ENCODE peak calls at places on chromosomes 16 and 17, in ten cellular contexts. F is stimulated activated CD8-positive, alpha-beta memory T cell treated with anti-CD3 and anti-CD28 coated beads, Interleukin-15, amount 100 ng/mL, for 4 hours; O is fibroblast of mammary gland; X is cardiac fibroblast; B is IMR-90; N is AML-193; Q is skeletal muscle cell; G is kidney tubule cell; H is NCI-H1417; Z is GM04504. K is an unnamed sample.

GRCh38 chr17:57295526-57296023 is 39.3 kb downstream of the MSI2 start:
- DNase-seq in H (peak; percentile 81), Q (peak; percentile 41), N (no peak), B (peak; percentile 71), X (no peak), G (no peak), F (no peak), Z (no peak), O (no peak), K (no peak)

GRCh38 chr16:24748242-24748641 is 18.8 kb downstream of the TNRC6A start:
- DNase-seq in B (peak; percentile 97), H (no peak), G (peak; percentile 88), N (peak; percentile 81), F (no peak), O (peak; percentile 97), X (peak; percentile 88), Q (peak; percentile 83), Z (peak; percentile 87), K (peak; percentile 43)

GRCh38 chr16:87828071-87828971 is 41.0 kb downstream of the SLC7A5 start:
- DNase-seq in O (no peak), G (no peak), X (no peak), H (peak; percentile 73), B (no peak), N (no peak), F (no peak), Q (no peak), Z (no peak), K (no peak)

GRCh38 chr16:47460755-47461597 is at the start of the genes ITFG1 and PHKB:
- DNase-seq in N (peak; percentile 85), G (peak; percentile 95), Q (peak; percentile 73), B (peak; percentile 90), O (peak; percentile 89), F (peak; percentile 91), H (peak; percentile 94), Z (peak; percentile 82), X (peak; percentile 94), K (peak; percentile 90)

GRCh38 chr17:82767041-82767754 is 15.3 kb downstream of the TBCD start:
- DNase-seq in X (peak; percentile 62), F (no peak), B (peak; percentile 38), G (peak; percentile 39), Q (no peak), Z (no peak), H (no peak), N (peak; percentile 71), O (peak; percentile 55), K (peak; percentile 86)

GRCh38 chr16:85202631-85203461 is 90.6 kb upstream of the CIBAR2 start:
- DNase-seq in B (peak; percentile 96), F (no peak), X (peak; percentile 96), Z (peak; percentile 85), H (peak; percentile 2), Q (peak; percentile 82), N (no peak), G (no peak), O (peak; percentile 95), K (peak; percentile 48)

GRCh38 chr17:82302991-82303943 is 14.1 kb downstream of the CD7 start:
- DNase-seq in N (no peak), B (no peak), F (no peak), H (no peak), Z (no peak), G (no peak), Q (no peak), X (no peak), O (no peak), K (no peak)

GRCh38 chr16:25481636-25482035 is 210.1 kb upstream of the HS3ST4 start:
- DNase-seq in H (no peak), O (no peak), Z (no peak), B (no peak), G (peak; percentile 51), X (no peak), F (no peak), Q (no peak), N (no peak), K (no peak)

GRCh38 chr16:63466-63865 is 9.0 kb downstream of the RHBDF1 start:
- DNase-seq in B (no peak), O (no peak), H (no peak), Q (no peak), N (no peak), F (no peak), G (no peak), Z (no peak), X (no peak), K (no peak)

GRCh38 chr17:1882836-1883235 is 53.0 kb downstream of the RPA1 start:
- DNase-seq in F (no peak), H (peak; percentile 53), G (peak; percentile 35), O (peak; percentile 52), Z (no peak), N (no peak), B (peak; percentile 24), X (peak; percentile 53), Q (no peak), K (peak; percentile 40)

GRCh38 chr16:6835941-6836340 is 496.7 kb upstream of the RBFOX1 start:
- DNase-seq in G (peak; percentile 79), X (no peak), O (no peak), F (no peak), Q (no peak), H (no peak), N (no peak), Z (no peak), B (no peak), K (no peak)

GRCh38 chr17:53490447-53490968 is 332.2 kb upstream of the KIF2B start:
- DNase-seq in X (no peak), G (no peak), B (no peak), F (no peak), Q (no peak), Z (no peak), O (no peak), H (no peak), N (no peak), K (no peak)

GRCh38 chr16:12436201-12436657 is 367.5 kb downstream of the CPPED1 start:
- DNase-seq in N (no peak), B (no peak), H (peak; percentile 81), X (no peak), F (no peak), O (no peak), Z (no peak), Q (no peak), G (no peak), K (no peak)

GRCh38 chr16:85989376-85989775 is 90.4 kb downstream of the IRF8 start:
- DNase-seq in G (no peak), B (no peak), H (no peak), X (no peak), F (no peak), N (no peak), Z (no peak), Q (no peak), O (no peak), K (no peak)

GRCh38 chr16:1002399-1003161 is 21.0 kb downstream of the SOX8 start:
- DNase-seq in N (no peak), Z (peak; percentile 37), O (peak; percentile 90), B (peak; percentile 81), F (peak; percentile 60), G (peak; percentile 88), Q (peak; percentile 41), H (no peak), X (peak; percentile 84), K (peak; percentile 82)

GRCh38 chr17:46136820-46137219 is 56.4 kb downstream of the KANSL1 start:
- DNase-seq in X (no peak), G (no peak), Q (no peak), B (no peak), N (no peak), Z (peak; percentile 12), F (no peak), H (no peak), O (peak; percentile 30), K (no peak)

GRCh38 chr16:55568151-55568693 is 1.7 kb downstream of the CAPNS2 start:
- DNase-seq in Q (no peak), O (no peak), H (no peak), Z (no peak), N (no peak), B (no peak), X (no peak), F (no peak), G (no peak), K (no peak)

GRCh38 chr16:59635674-59636073 is 901.6 kb upstream of the GOT2 start:
- DNase-seq in X (no peak), Z (no peak), B (peak; percentile 65), O (peak; percentile 14), G (peak; percentile 4), Q (peak; percentile 26), H (no peak), F (no peak), N (no peak), K (no peak)

GRCh38 chr17:18231156-18231555 is 5.7 kb downstream of the LLGL1 start:
- DNase-seq in F (no peak), Z (no peak), Q (no peak), O (no peak), B (no peak), N (no peak), H (peak; percentile 42), G (no peak), X (no peak), K (peak; percentile 44)

GRCh38 chr17:79808763-79809529 is 12.1 kb upstream of the CBX8 start:
- DNase-seq in H (peak; percentile 80), F (no peak), X (peak; percentile 60), O (no peak), B (no peak), N (peak; percentile 50), Z (no peak), Q (no peak), G (peak; percentile 73), K (no peak)

GRCh38 chr16:78606572-78606971 is 507.1 kb downstream of the WWOX start:
- DNase-seq in H (peak; percentile 75), F (no peak), Z (no peak), O (no peak), X (no peak), B (no peak), G (no peak), Q (no peak), N (no peak), K (no peak)

GRCh38 chr16:86231321-86231995 is 278.9 kb upstream of the FOXF1 start:
- DNase-seq in B (no peak), Z (no peak), O (no peak), Q (no peak), G (no peak), F (no peak), X (no peak), N (no peak), H (no peak), K (peak; percentile 53)

GRCh38 chr16:85878875-85879274 is 20.1 kb upstream of the IRF8 start:
- DNase-seq in O (peak; percentile 57), Z (peak; percentile 47), H (no peak), F (no peak), Q (peak; percentile 17), X (peak; percentile 55), G (peak; percentile 96), N (no peak), B (peak; percentile 71), K (no peak)

GRCh38 chr17:8885968-8886674 is 18.6 kb upstream of the PIK3R6 start:
- DNase-seq in Q (no peak), G (no peak), N (no peak), H (no peak), B (no peak), Z (no peak), F (no peak), X (no peak), O (no peak), K (no peak)

GRCh38 chr16:62954144-62955032 is 918.1 kb upstream of the CDH8 start:
- DNase-seq in B (no peak), O (no peak), F (no peak), G (no peak), N (no peak), H (no peak), X (no peak), Z (no peak), Q (no peak), K (no peak)

GRCh38 chr17:82823004-82823403 is 16.8 kb downstream of the ZNF750 start:
- DNase-seq in N (no peak), Z (no peak), H (no peak), O (no peak), Q (no peak), G (no peak), F (no peak), X (no peak), B (no peak), K (no peak)

GRCh38 chr17:37516131-37516561 is 26.5 kb downstream of the DUSP14 start:
- DNase-seq in N (no peak), G (peak; percentile 28), F (no peak), X (peak; percentile 35), H (peak; percentile 92), Z (no peak), Q (no peak), O (no peak), B (peak; percentile 50), K (no peak)

GRCh38 chr17:41895617-41896016 is 23.1 kb downstream of the ACLY start:
- DNase-seq in Q (no peak), B (peak; percentile 27), O (peak; percentile 73), F (no peak), H (no peak), N (no peak), X (peak; percentile 54), G (no peak), Z (no peak), K (no peak)

K was measured in head of caudate nucleus.